ENCODE peak calls at places on chromosomes 7 and 10, in seven cellular contexts. X is mesendoderm, Q is H1, D is H9, H is IMR-90, Z is neuronal stem cell, S is trophoblast cell. P is an unnamed sample.

GRCh38 chr7:574661-575395 is 55.2 kb upstream of the PDGFA start:
- DNase-seq in X (no peak), Q (no peak), D (no peak), H (no peak), Z (no peak), S (no peak), P (no peak)

GRCh38 chr7:25849361-25850184 is 302.4 kb upstream of the NFE2L3 start:
- DNase-seq in X (peak), Q (no peak), D (no peak), H (peak), Z (no peak), S (peak), P (peak)

GRCh38 chr10:191703-192518 is 56.7 kb downstream of the ZMYND11 start:
- DNase-seq in X (no peak), Q (no peak), D (no peak), H (peak), Z (no peak), S (no peak), P (peak)

GRCh38 chr10:132891994-132892393 is 50.4 kb downstream of the CFAP46 start:
- DNase-seq in X (no peak), Q (peak), D (no peak), H (peak), Z (no peak), S (no peak), P (no peak)

GRCh38 chr10:78231327-78231726 is 197.7 kb downstream of the RPS24 start:
- DNase-seq in X (no peak), Q (no peak), D (no peak), H (no peak), Z (no peak), S (no peak), P (no peak)

GRCh38 chr7:127034171-127034806 is 218.5 kb downstream of the GRM8 start:
- DNase-seq in X (no peak), Q (no peak), D (no peak), H (no peak), Z (no peak), S (no peak), P (no peak)

GRCh38 chr10:121080324-121080807 is 229.2 kb downstream of the WDR11 start:
- DNase-seq in X (peak), Q (no peak), D (no peak), H (no peak), Z (no peak), S (no peak), P (peak)

GRCh38 chr10:78170026-78170475 is 136.4 kb downstream of the RPS24 start:
- DNase-seq in X (no peak), Q (no peak), D (no peak), H (peak), Z (no peak), S (no peak), P (peak)

GRCh38 chr7:148262721-148263229 is 327.8 kb upstream of the C7orf33 start:
- DNase-seq in X (peak), Q (peak), D (peak), H (peak), Z (peak), S (peak), P (peak)

GRCh38 chr7:150937848-150938561 is 40.1 kb downstream of the KCNH2 start:
- DNase-seq in X (peak), Q (no peak), D (no peak), H (peak), Z (no peak), S (no peak), P (no peak)

GRCh38 chr7:149719050-149719899 is 54.1 kb downstream of the ZNF467 start:
- DNase-seq in X (peak), Q (no peak), D (peak), H (peak), Z (no peak), S (no peak), P (peak)

GRCh38 chr7:73340514-73340913 is 12.6 kb downstream of the FKBP6 start:
- DNase-seq in X (peak), Q (no peak), D (peak), H (no peak), Z (no peak), S (no peak), P (no peak)

GRCh38 chr7:40827217-40828085 is 692.6 kb downstream of the SUGCT start:
- DNase-seq in X (peak), Q (no peak), D (no peak), H (no peak), Z (peak), S (no peak), P (peak)

GRCh38 chr10:87750001-87750651 is 67.9 kb downstream of the ATAD1 start:
- DNase-seq in X (peak), Q (no peak), D (no peak), H (peak), Z (no peak), S (no peak), P (peak)

GRCh38 chr10:32379314-32379949 is 32.5 kb upstream of the EPC1 start:
- DNase-seq in X (peak), Q (no peak), D (peak), H (peak), Z (peak), S (no peak), P (peak)

GRCh38 chr10:118504044-118504944 is 91.2 kb downstream of the PRLHR start:
- DNase-seq in X (peak), Q (no peak), D (no peak), H (peak), Z (no peak), S (peak), P (no peak)

GRCh38 chr10:71255817-71256660 is 43.7 kb downstream of the UNC5B start:
- DNase-seq in X (no peak), Q (no peak), D (no peak), H (peak), Z (no peak), S (no peak), P (peak)

GRCh38 chr7:99369767-99370353 is 4.7 kb upstream of the ARPC1B start:
- DNase-seq in X (no peak), Q (no peak), D (no peak), H (peak), Z (no peak), S (no peak), P (no peak)

GRCh38 chr10:42980553-42981357 is 96.1 kb upstream of the RET start:
- DNase-seq in X (no peak), Q (peak), D (peak), H (no peak), Z (no peak), S (no peak), P (no peak)

GRCh38 chr7:49294611-49295010 is 370.3 kb downstream of the CDC14C start:
- DNase-seq in X (no peak), Q (no peak), D (no peak), H (no peak), Z (no peak), S (no peak), P (no peak)

GRCh38 chr7:16268821-16269768 is 152.2 kb downstream of the CRPPA start:
- DNase-seq in X (peak), Q (no peak), D (no peak), H (peak), Z (no peak), S (peak), P (peak)

GRCh38 chr7:154884348-154884920 is 118.5 kb downstream of the PAXIP1 start:
- DNase-seq in X (no peak), Q (no peak), D (no peak), H (no peak), Z (no peak), S (no peak), P (no peak)

GRCh38 chr7:94710256-94710655 is 54.3 kb upstream of the SGCE start:
- DNase-seq in X (no peak), Q (no peak), D (no peak), H (peak), Z (no peak), S (no peak), P (no peak)

GRCh38 chr10:104267721-104268690 is 978 bp upstream of the GSTO2 start:
- DNase-seq in X (no peak), Q (no peak), D (no peak), H (no peak), Z (no peak), S (no peak), P (no peak)

GRCh38 chr10:111954364-111954763 is 229.2 kb downstream of the GPAM start:
- DNase-seq in X (no peak), Q (no peak), D (no peak), H (no peak), Z (no peak), S (no peak), P (no peak)

GRCh38 chr7:124791876-124792446 is 26.4 kb upstream of the GPR37 start:
- DNase-seq in X (peak), Q (no peak), D (no peak), H (peak), Z (no peak), S (peak), P (peak)

GRCh38 chr10:103845983-103846382 is 9.4 kb downstream of the SH3PXD2A start:
- DNase-seq in X (no peak), Q (no peak), D (no peak), H (no peak), Z (no peak), S (no peak), P (no peak)

DNA sequence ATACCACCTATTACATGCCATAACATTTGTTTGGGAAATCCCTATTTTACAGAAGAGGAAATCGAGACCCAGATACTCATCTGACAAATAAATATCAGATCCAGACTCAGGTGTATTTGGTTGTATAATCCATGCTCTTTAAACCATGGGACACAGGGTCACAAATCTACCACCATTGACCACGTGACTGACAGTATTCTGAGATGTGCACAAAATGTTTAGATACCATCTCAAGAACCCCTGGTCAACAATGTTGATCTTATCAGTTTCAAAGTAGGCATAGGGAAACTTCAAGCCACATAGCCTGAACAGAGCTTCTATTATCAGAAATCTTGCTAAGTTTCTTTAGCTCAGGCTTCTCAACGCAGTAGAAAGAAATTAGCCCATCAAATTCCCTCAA is 93.6 kb downstream of the ICA1 start:
- DNase-seq in X (no peak), Q (no peak), D (no peak), H (no peak), Z (no peak), S (no peak), P (no peak)
- H3K23ac ChIP-seq in X (no peak), Q (no peak), D (no peak), H (no peak), Z (no peak), S (no peak), P (no peak)

DNA sequence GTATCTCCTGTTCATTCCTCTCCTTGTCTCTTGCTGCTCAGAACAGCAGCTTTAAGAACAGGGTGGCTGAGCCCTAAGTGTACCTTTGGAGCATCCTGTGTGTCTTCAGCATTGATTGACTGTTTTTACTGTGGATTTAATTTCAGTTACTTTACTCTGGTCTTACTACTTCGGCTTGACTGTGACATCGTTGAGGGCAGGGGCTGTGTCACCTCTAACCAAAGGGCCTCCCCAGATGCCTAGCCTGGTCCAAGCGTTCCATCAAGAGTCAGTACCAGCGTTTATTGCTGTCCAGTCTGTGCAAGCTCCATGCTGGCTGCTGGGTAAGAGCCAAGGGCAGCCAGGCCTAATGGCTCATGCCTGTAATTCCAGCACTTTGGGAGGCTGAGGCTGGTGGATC is 32.4 kb downstream of the CCM2 start:
- DNase-seq in X (no peak), Q (no peak), D (no peak), H (no peak), Z (no peak), S (no peak), P (no peak)
- H3K23ac ChIP-seq in X (no peak), Q (no peak), D (no peak), H (no peak), Z (no peak), S (no peak), P (no peak)

GRCh38 chr10:57986422-57986821 is 281.3 kb downstream of the IPMK start:
- DNase-seq in X (no peak), Q (no peak), D (no peak), H (no peak), Z (no peak), S (no peak), P (no peak)
- H3K23ac ChIP-seq in X (no peak), Q (no peak), D (no peak), H (no peak), Z (no peak), S (no peak), P (no peak)

GRCh38 chr7:142890838-142891485 is 5.4 kb upstream of the TRPV6 start:
- DNase-seq in X (no peak), Q (no peak), D (peak), H (no peak), Z (no peak), S (no peak), P (no peak)
- H3K23ac ChIP-seq in X (no peak), Q (no peak), D (no peak), H (no peak), Z (peak), S (peak), P (no peak)

DNA sequence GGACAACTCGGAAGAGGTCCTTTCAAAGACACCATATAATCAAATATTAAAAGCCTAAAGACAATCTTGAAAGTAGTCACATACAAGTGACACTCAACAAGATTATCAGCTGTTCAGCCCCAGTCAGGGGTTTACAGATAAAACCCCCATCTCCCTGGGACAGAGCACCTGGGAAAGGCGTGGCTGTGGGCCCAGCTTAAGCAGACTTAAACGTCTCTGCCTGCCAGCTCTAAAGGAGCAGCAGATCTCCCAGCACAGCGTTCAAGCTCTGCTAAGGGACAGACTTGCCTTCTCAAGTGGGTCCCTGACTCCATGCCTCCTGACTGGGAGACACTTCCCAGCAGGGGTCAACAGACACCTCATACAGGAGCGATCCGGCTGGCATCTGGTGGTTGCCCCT is 18.0 kb downstream of the CDCA7L start:
- DNase-seq in X (peak), Q (no peak), D (no peak), H (no peak), Z (no peak), S (no peak), P (no peak)
- H3K23ac ChIP-seq in X (no peak), Q (no peak), D (no peak), H (no peak), Z (no peak), S (no peak), P (no peak)

GRCh38 chr7:96121752-96122151 is 200.1 kb downstream of the SLC25A13 start:
- DNase-seq in X (peak), Q (no peak), D (no peak), H (no peak), Z (no peak), S (no peak), P (no peak)

GRCh38 chr7:96120856-96121255 is 201.0 kb downstream of the SLC25A13 start:
- DNase-seq in X (no peak), Q (no peak), D (no peak), H (no peak), Z (no peak), S (no peak), P (no peak)

GRCh38 chr7:96118449-96119001 is 203.4 kb downstream of the SLC25A13 start:
- DNase-seq in X (peak), Q (no peak), D (peak), H (no peak), Z (no peak), S (no peak), P (no peak)

GRCh38 chr7:96122746-96123145 is 199.2 kb downstream of the SLC25A13 start:
- DNase-seq in X (no peak), Q (no peak), D (no peak), H (no peak), Z (no peak), S (no peak), P (no peak)

GRCh38 chr7:96120445-96120844 is 201.5 kb downstream of the SLC25A13 start:
- DNase-seq in X (no peak), Q (no peak), D (no peak), H (no peak), Z (no peak), S (no peak), P (no peak)
- H3K23ac ChIP-seq in X (no peak), Q (no peak), D (no peak), H (no peak), Z (no peak), S (no peak), P (no peak)

GRCh38 chr10:6339891-6340290 is 137.2 kb downstream of the PFKFB3 start:
- DNase-seq in X (no peak), Q (no peak), D (no peak), H (no peak), Z (no peak), S (no peak), P (no peak)
- H3K23ac ChIP-seq in X (no peak), Q (no peak), D (no peak), H (no peak), Z (no peak), S (no peak), P (no peak)

GRCh38 chr7:142787034-142787768 is 16.4 kb downstream of the PRSS2 start:
- DNase-seq in X (no peak), Q (no peak), D (no peak), H (no peak), Z (no peak), S (no peak), P (no peak)
- H3K23ac ChIP-seq in X (no peak), Q (no peak), D (no peak), H (no peak), Z (no peak), S (no peak), P (no peak)

GRCh38 chr10:28769147-28769604 is 91.9 kb downstream of the BAMBI start:
- DNase-seq in X (no peak), Q (no peak), D (no peak), H (no peak), Z (no peak), S (no peak), P (no peak)
- H3K23ac ChIP-seq in X (no peak), Q (no peak), D (no peak), H (no peak), Z (no peak), S (no peak), P (no peak)